ENCODE peak calls at places on chromosome 17, in seven cellular contexts. One of them, this sample, is unnamed.
A peak's percentile ranks its signal among the peaks of the same experiment; 100 is the strongest.

GRCh38 chr17:72778161-72779151 is 314.0 kb downstream of the SLC39A11 start:
- DNase-seq in substantia nigra: no peak
- DNase-seq in SJSA1: no peak
- DNase-seq in fibroblast of lung: no peak
- DNase-seq in K562: no peak
- DNase-seq in AG04450: no peak
- DNase-seq in RWPE1: no peak
- DNase-seq in this sample: no peak

GRCh38 chr17:79955961-79956735 is 79.5 kb downstream of the TBC1D16 start:
- DNase-seq in substantia nigra: no peak
- DNase-seq in K562: no peak
- DNase-seq in AG04450: no peak
- DNase-seq in RWPE1: no peak
- DNase-seq in SJSA1: peak; percentile 41
- DNase-seq in fibroblast of lung: no peak
- DNase-seq in this sample: no peak

GRCh38 chr17:43019418-43019817 is 2.8 kb downstream of the VAT1 start:
- DNase-seq in fibroblast of lung: peak; percentile 39
- DNase-seq in AG04450: no peak
- DNase-seq in substantia nigra: no peak
- DNase-seq in SJSA1: no peak
- DNase-seq in RWPE1: no peak
- DNase-seq in K562: peak; percentile 40
- DNase-seq in this sample: no peak

GRCh38 chr17:37081287-37081686 is 132.5 kb downstream of the AATF start:
- DNase-seq in RWPE1: no peak
- DNase-seq in fibroblast of lung: no peak
- DNase-seq in K562: no peak
- DNase-seq in substantia nigra: no peak
- DNase-seq in SJSA1: no peak
- DNase-seq in AG04450: no peak
- DNase-seq in this sample: no peak

GRCh38 chr17:53949473-53950090 is 126.9 kb downstream of the KIF2B start:
- DNase-seq in fibroblast of lung: no peak
- DNase-seq in substantia nigra: no peak
- DNase-seq in AG04450: no peak
- DNase-seq in RWPE1: no peak
- DNase-seq in K562: no peak
- DNase-seq in SJSA1: no peak
- DNase-seq in this sample: no peak

GRCh38 chr17:15351925-15352324 is 10.5 kb upstream of the TEKT3 start:
- DNase-seq in fibroblast of lung: peak; percentile 92
- DNase-seq in K562: no peak
- DNase-seq in AG04450: peak; percentile 39
- DNase-seq in SJSA1: no peak
- DNase-seq in substantia nigra: no peak
- DNase-seq in RWPE1: peak; percentile 80
- DNase-seq in this sample: no peak

GRCh38 chr17:42819939-42820535 is 4.0 kb downstream of the BECN1 start:
- DNase-seq in fibroblast of lung: peak; percentile 55
- DNase-seq in K562: peak; percentile 65
- DNase-seq in SJSA1: peak; percentile 69
- DNase-seq in AG04450: no peak
- DNase-seq in substantia nigra: no peak
- DNase-seq in RWPE1: no peak
- DNase-seq in this sample: no peak

GRCh38 chr17:83147285-83147684 is 67.9 kb downstream of the METRNL start:
- DNase-seq in SJSA1: no peak
- DNase-seq in AG04450: no peak
- DNase-seq in fibroblast of lung: no peak
- DNase-seq in K562: no peak
- DNase-seq in substantia nigra: no peak
- DNase-seq in RWPE1: no peak
- DNase-seq in this sample: no peak

GRCh38 chr17:15918661-15919259 is 26.2 kb upstream of the ADORA2B start:
- DNase-seq in fibroblast of lung: no peak
- DNase-seq in AG04450: no peak
- DNase-seq in substantia nigra: no peak
- DNase-seq in SJSA1: no peak
- DNase-seq in RWPE1: no peak
- DNase-seq in K562: no peak
- DNase-seq in this sample: no peak

GRCh38 chr17:18231156-18231555 is 5.7 kb downstream of the LLGL1 start:
- DNase-seq in RWPE1: no peak
- DNase-seq in AG04450: no peak
- DNase-seq in fibroblast of lung: no peak
- DNase-seq in SJSA1: no peak
- DNase-seq in substantia nigra: no peak
- DNase-seq in K562: no peak
- DNase-seq in this sample: no peak

GRCh38 chr17:75635610-75636202 is 2.5 kb downstream of the SMIM5 start:
- DNase-seq in substantia nigra: peak; percentile 75
- DNase-seq in RWPE1: no peak
- DNase-seq in K562: no peak
- DNase-seq in SJSA1: no peak
- DNase-seq in AG04450: no peak
- DNase-seq in fibroblast of lung: no peak
- DNase-seq in this sample: peak; percentile 24

GRCh38 chr17:44002141-44002848 is 2.1 kb upstream of the NAGS start:
- DNase-seq in K562: no peak
- DNase-seq in AG04450: peak; percentile 41
- DNase-seq in fibroblast of lung: peak; percentile 88
- DNase-seq in substantia nigra: no peak
- DNase-seq in SJSA1: no peak
- DNase-seq in RWPE1: peak; percentile 29
- DNase-seq in this sample: no peak

GRCh38 chr17:2853111-2853721 is 57.0 kb downstream of the RAP1GAP2 start:
- DNase-seq in RWPE1: peak; percentile 72
- DNase-seq in substantia nigra: no peak
- DNase-seq in fibroblast of lung: peak; percentile 40
- DNase-seq in AG04450: no peak
- DNase-seq in K562: no peak
- DNase-seq in SJSA1: peak; percentile 57
- DNase-seq in this sample: no peak

GRCh38 chr17:81371910-81372760 is 23.1 kb upstream of the BAHCC1 start:
- DNase-seq in fibroblast of lung: peak; percentile 52
- DNase-seq in RWPE1: no peak
- DNase-seq in SJSA1: peak; percentile 59
- DNase-seq in AG04450: no peak
- DNase-seq in K562: peak; percentile 44
- DNase-seq in substantia nigra: peak; percentile 69
- DNase-seq in this sample: peak; percentile 62

GRCh38 chr17:32878211-32878610 is 1.3 kb upstream of the MYO1D start:
- DNase-seq in AG04450: no peak
- DNase-seq in RWPE1: no peak
- DNase-seq in substantia nigra: no peak
- DNase-seq in fibroblast of lung: peak; percentile 39
- DNase-seq in SJSA1: no peak
- DNase-seq in K562: no peak
- DNase-seq in this sample: no peak

GRCh38 chr17:55495239-55495638 is 16.0 kb downstream of the SMIM36 start:
- DNase-seq in AG04450: no peak
- DNase-seq in fibroblast of lung: no peak
- DNase-seq in RWPE1: no peak
- DNase-seq in K562: no peak
- DNase-seq in SJSA1: no peak
- DNase-seq in substantia nigra: no peak
- DNase-seq in this sample: no peak

GRCh38 chr17:43129671-43130010 is 4.5 kb upstream of the BRCA1 start:
- DNase-seq in substantia nigra: no peak
- DNase-seq in fibroblast of lung: no peak
- DNase-seq in SJSA1: no peak
- DNase-seq in K562: no peak
- DNase-seq in AG04450: no peak
- DNase-seq in RWPE1: no peak
- DNase-seq in this sample: no peak

GRCh38 chr17:9212376-9213310 is 191.3 kb downstream of the NTN1 start:
- DNase-seq in K562: no peak
- DNase-seq in SJSA1: no peak
- DNase-seq in fibroblast of lung: no peak
- DNase-seq in RWPE1: no peak
- DNase-seq in AG04450: no peak
- DNase-seq in substantia nigra: no peak
- DNase-seq in this sample: no peak

GRCh38 chr17:80758793-80759673 is 214.4 kb downstream of the RPTOR start:
- DNase-seq in RWPE1: no peak
- DNase-seq in SJSA1: peak; percentile 39
- DNase-seq in K562: no peak
- DNase-seq in AG04450: no peak
- DNase-seq in substantia nigra: no peak
- DNase-seq in fibroblast of lung: peak; percentile 53
- DNase-seq in this sample: no peak

GRCh38 chr17:71527311-71527710 is 593.5 kb upstream of the SOX9 start:
- DNase-seq in RWPE1: no peak
- DNase-seq in AG04450: no peak
- DNase-seq in K562: no peak
- DNase-seq in SJSA1: no peak
- DNase-seq in substantia nigra: no peak
- DNase-seq in fibroblast of lung: no peak
- DNase-seq in this sample: no peak

GRCh38 chr17:19003966-19004600 is 481 bp downstream of the FAM83G start:
- DNase-seq in RWPE1: peak; percentile 72
- DNase-seq in SJSA1: no peak
- DNase-seq in fibroblast of lung: peak; percentile 17
- DNase-seq in substantia nigra: no peak
- DNase-seq in AG04450: no peak
- DNase-seq in K562: peak; percentile 75
- DNase-seq in this sample: no peak

DNA sequence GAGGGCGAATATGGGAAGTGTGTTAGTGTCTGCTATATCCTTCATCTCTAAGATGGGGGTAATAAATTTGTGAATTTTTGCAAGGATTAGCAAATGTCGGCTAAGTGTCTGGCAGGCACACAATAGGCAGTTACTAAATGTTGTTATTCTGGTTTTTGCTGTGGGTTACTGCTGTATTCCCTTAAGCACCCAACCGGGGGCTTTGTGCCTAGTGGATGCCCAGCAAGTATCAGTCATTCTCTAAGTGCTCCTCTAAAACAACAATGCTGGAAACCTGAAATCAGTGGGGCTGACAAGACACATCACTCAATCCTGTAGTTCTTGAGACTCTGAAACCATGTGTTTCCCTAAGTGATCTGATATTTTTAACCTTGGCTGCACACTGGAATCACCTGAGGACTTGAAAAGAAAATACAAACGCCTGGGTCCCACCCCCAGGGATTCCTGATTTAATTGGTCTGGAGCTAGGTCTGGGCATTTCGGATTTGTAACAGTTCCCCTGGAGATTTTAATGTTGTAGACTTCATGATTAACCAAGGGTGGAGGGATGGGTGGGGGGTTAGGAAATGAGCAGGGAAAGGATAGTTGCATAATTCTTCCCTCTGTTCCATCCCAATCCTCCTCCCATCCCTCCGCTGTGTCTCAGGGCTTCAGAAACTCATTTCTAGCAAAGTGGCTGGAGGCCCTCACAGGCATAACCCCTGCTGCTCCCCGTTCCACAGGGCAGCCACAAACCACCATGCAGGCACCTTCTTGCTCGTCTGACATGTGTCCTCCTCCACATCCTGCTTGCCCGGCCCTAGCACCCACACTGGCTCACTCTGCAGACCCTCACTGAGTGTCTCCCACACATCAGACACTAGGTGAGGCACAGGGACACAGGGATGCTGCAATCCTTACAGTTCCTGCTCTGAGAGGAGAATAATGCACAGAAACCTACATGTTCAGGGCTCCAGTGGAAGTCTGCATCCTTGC is 61.6 kb upstream of the LYRM9 start:
- DNase-seq in substantia nigra: no peak
- DNase-seq in RWPE1: no peak
- DNase-seq in K562: no peak
- DNase-seq in SJSA1: no peak
- DNase-seq in fibroblast of lung: no peak
- DNase-seq in AG04450: no peak
- DNase-seq in this sample: no peak
- H3K27ac ChIP-seq in substantia nigra: no peak overlapping the region
- H3K27ac ChIP-seq in RWPE1: no peak overlapping the region
- H3K27ac ChIP-seq in K562: no peak overlapping the region
- H3K27ac ChIP-seq in SJSA1: no peak overlapping the region
- H3K27ac ChIP-seq in fibroblast of lung: no peak overlapping the region
- H3K27ac ChIP-seq in AG04450: no peak overlapping the region
- H3K27ac ChIP-seq in this sample: no peak overlapping the region

GRCh38 chr17:28145348-28145747 is 102.9 kb downstream of the NLK start:
- DNase-seq in RWPE1: no peak
- DNase-seq in K562: no peak
- DNase-seq in fibroblast of lung: no peak
- DNase-seq in SJSA1: no peak
- DNase-seq in AG04450: no peak
- DNase-seq in substantia nigra: no peak
- DNase-seq in this sample: no peak
- H3K27ac ChIP-seq in RWPE1: no peak overlapping the region
- H3K27ac ChIP-seq in K562: no peak overlapping the region
- H3K27ac ChIP-seq in fibroblast of lung: no peak overlapping the region
- H3K27ac ChIP-seq in SJSA1: peak overlapping the region; percentile 33
- H3K27ac ChIP-seq in AG04450: no peak overlapping the region
- H3K27ac ChIP-seq in substantia nigra: no peak overlapping the region
- H3K27ac ChIP-seq in this sample: no peak overlapping the region

DNA sequence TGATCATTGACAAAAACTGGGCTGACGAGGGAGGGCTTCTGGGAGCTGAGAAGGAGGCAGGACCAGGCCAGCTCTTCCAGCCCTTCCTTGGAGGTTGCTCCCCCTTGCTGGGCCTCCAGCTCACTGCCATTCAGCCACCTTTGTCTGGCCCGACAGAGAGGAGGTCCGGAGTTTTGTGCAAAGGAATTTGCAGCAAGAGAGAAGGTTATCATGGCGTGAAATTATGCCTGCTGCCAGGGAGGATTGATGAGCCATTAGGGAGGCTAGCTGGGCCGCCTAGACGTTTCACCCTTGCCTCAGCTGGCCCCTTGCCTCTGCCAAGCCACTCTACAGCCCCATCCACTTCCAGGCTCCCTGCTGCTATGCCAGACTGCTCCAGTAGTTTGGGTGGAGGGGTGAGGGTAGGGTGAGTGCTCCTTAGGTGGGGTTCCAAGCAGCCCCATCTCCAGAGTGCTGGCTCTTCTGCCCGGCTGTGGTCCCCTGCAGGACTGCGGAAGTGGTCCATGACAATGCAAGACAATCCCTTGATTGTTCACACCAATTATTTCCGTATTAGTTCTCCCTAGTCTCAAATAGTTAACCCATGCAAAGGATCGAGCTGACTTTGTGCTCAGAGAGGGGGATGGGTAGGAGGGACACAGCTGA is 17.1 kb upstream of the PHF12 start:
- DNase-seq in K562: no peak
- DNase-seq in RWPE1: no peak
- DNase-seq in AG04450: no peak
- DNase-seq in substantia nigra: no peak
- DNase-seq in SJSA1: no peak
- DNase-seq in fibroblast of lung: no peak
- DNase-seq in this sample: no peak
- H3K27ac ChIP-seq in K562: no peak overlapping the region
- H3K27ac ChIP-seq in RWPE1: no peak overlapping the region
- H3K27ac ChIP-seq in AG04450: no peak overlapping the region
- H3K27ac ChIP-seq in substantia nigra: no peak overlapping the region
- H3K27ac ChIP-seq in SJSA1: no peak overlapping the region
- H3K27ac ChIP-seq in fibroblast of lung: no peak overlapping the region
- H3K27ac ChIP-seq in this sample: peak overlapping the region; percentile 45

DNA sequence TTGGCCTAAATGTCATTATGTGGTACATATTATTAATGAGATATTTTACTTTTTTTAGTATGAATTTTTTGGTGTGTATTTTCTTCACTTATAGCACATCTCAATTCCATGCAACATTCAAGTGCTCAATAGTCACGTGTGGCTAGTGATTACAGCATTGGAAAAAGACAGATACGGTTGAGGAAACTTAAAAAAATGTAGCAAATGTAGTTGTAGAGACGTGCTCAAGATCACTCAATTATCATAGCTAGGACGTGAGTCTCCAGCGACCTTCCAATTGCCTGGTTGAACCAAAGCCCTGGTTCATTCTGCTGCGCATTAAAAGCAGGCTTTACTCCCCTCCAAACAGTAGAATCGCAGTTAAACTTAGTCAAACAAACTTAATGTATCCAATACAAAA is 1.2 kb upstream of the LIG3 start:
- DNase-seq in SJSA1: no peak
- DNase-seq in substantia nigra: no peak
- DNase-seq in K562: no peak
- DNase-seq in RWPE1: no peak
- DNase-seq in AG04450: no peak
- DNase-seq in fibroblast of lung: no peak
- DNase-seq in this sample: no peak
- H3K27ac ChIP-seq in SJSA1: no peak overlapping the region
- H3K27ac ChIP-seq in substantia nigra: no peak overlapping the region
- H3K27ac ChIP-seq in K562: peak overlapping the region; percentile 96
- H3K27ac ChIP-seq in RWPE1: no peak overlapping the region
- H3K27ac ChIP-seq in AG04450: no peak overlapping the region
- H3K27ac ChIP-seq in fibroblast of lung: no peak overlapping the region
- H3K27ac ChIP-seq in this sample: no peak overlapping the region